ENCODE peak calls at places on chromosomes 16 and 17, in seven cellular contexts. R, N, J, W, P, H and F are unnamed samples.

GRCh38 chr16:20327444-20328041 is at the start of gene GP2:
- DNase-seq in J (no peak), H (peak; percentile 5), P (no peak), R (no peak), W (no peak), N (no peak), F (no peak)

GRCh38 chr16:89331371-89332109 is 114.0 kb downstream of the ZNF778 start:
- DNase-seq in H (no peak), R (no peak), W (no peak), J (no peak), P (no peak), N (no peak), F (no peak)

GRCh38 chr16:87628940-87629339 is 26.6 kb downstream of the JPH3 start:
- DNase-seq in H (no peak), R (no peak), W (no peak), P (peak; percentile 51), J (no peak), N (no peak), F (peak; percentile 85)

GRCh38 chr16:69486272-69486671 is 61.9 kb downstream of the CYB5B start:
- DNase-seq in W (no peak), N (no peak), P (no peak), H (no peak), R (no peak), J (no peak), F (no peak)

GRCh38 chr17:44004077-44004760 is at the start of gene NAGS:
- DNase-seq in J (no peak), P (no peak), R (peak; percentile 45), N (no peak), W (no peak), H (no peak), F (no peak)

GRCh38 chr16:54935411-54936085 is 4.9 kb downstream of the IRX5 start:
- DNase-seq in N (no peak), H (no peak), W (no peak), J (no peak), R (peak; percentile 48), P (no peak), F (no peak)

GRCh38 chr17:76075364-76076099 is 951 bp downstream of the GALR2 start:
- DNase-seq in H (no peak), W (no peak), J (peak; percentile 29), N (no peak), R (no peak), P (no peak), F (no peak)

GRCh38 chr17:74870512-74870911 is 2.3 kb downstream of the FDXR start:
- DNase-seq in H (no peak), R (no peak), P (peak; percentile 57), N (no peak), W (no peak), J (no peak), F (no peak)

GRCh38 chr17:21381076-21381706 is 5.0 kb downstream of the KCNJ12 start:
- DNase-seq in R (no peak), P (no peak), W (no peak), J (no peak), H (peak; percentile 56), N (no peak), F (no peak)

GRCh38 chr16:3458278-3458851 is 14.9 kb downstream of the NAA60 start:
- DNase-seq in P (no peak), W (no peak), N (no peak), R (peak; percentile 29), J (no peak), H (no peak), F (no peak)

GRCh38 chr17:57988301-57989010 is 402 bp upstream of the VEZF1 start:
- DNase-seq in J (peak; percentile 81), R (peak; percentile 74), W (no peak), H (peak; percentile 64), P (peak; percentile 78), N (no peak), F (no peak)

GRCh38 chr16:75559564-75560372 is 3.7 kb upstream of the TMEM231 start:
- DNase-seq in P (peak; percentile 75), H (no peak), W (peak; percentile 66), N (no peak), R (peak; percentile 33), J (no peak), F (peak; percentile 7)

GRCh38 chr17:80786887-80787286 is 204.8 kb upstream of the CHMP6 start:
- DNase-seq in W (no peak), P (no peak), R (no peak), H (no peak), J (no peak), N (no peak), F (no peak)

GRCh38 chr16:70695351-70696070 is 9.7 kb upstream of the MTSS2 start:
- DNase-seq in P (peak; percentile 92), W (no peak), R (no peak), J (no peak), N (no peak), H (peak; percentile 47), F (no peak)

GRCh38 chr16:89722392-89723278 is 1.3 kb downstream of the ZNF276 start:
- DNase-seq in N (peak; percentile 60), P (no peak), W (no peak), J (no peak), H (no peak), R (peak; percentile 39), F (no peak)

GRCh38 chr16:89931305-89931896 is 8.3 kb downstream of the TUBB3 start:
- DNase-seq in P (no peak), W (no peak), R (no peak), H (no peak), J (no peak), N (no peak), F (no peak)

GRCh38 chr16:85514601-85515318 is 98.4 kb upstream of the GSE1 start:
- DNase-seq in R (peak; percentile 91), H (no peak), J (peak; percentile 66), W (peak; percentile 86), P (peak; percentile 93), N (no peak), F (peak; percentile 61)

GRCh38 chr17:2958706-2959222 is 104.6 kb downstream of the OR1D5 start:
- DNase-seq in P (no peak), R (no peak), N (no peak), H (no peak), J (no peak), W (no peak), F (no peak)

GRCh38 chr17:75044716-75045115 is 2.1 kb downstream of the ATP5PD start:
- DNase-seq in J (no peak), R (no peak), N (no peak), H (no peak), W (no peak), P (no peak), F (no peak)

GRCh38 chr17:37358830-37359681 is 16.7 kb upstream of the C17orf78 start:
- DNase-seq in N (peak; percentile 89), R (peak; percentile 96), P (peak; percentile 95), W (peak; percentile 73), H (peak; percentile 89), J (peak; percentile 67), F (peak; percentile 77)

GRCh38 chr17:6257339-6257738 is 177.6 kb downstream of the AIPL1 start:
- DNase-seq in W (peak; percentile 4), P (no peak), J (no peak), R (peak; percentile 81), H (no peak), N (no peak), F (peak; percentile 73)

GRCh38 chr17:42018988-42019387 is 902 bp upstream of the NKIRAS2 start:
- DNase-seq in H (no peak), J (no peak), R (no peak), N (no peak), P (no peak), W (no peak), F (no peak)

GRCh38 chr17:29059281-29059680 is 16.3 kb downstream of the PIPOX start:
- DNase-seq in J (no peak), P (peak; percentile 78), W (no peak), R (peak; percentile 71), H (no peak), N (no peak), F (peak; percentile 48)

GRCh38 chr16:66539628-66540469 is 10.1 kb downstream of the TK2 start:
- DNase-seq in W (no peak), P (no peak), H (no peak), J (no peak), N (no peak), R (peak; percentile 61), F (peak; percentile 94)

GRCh38 chr16:71421911-71422310 is 19.9 kb downstream of the TLE7 start:
- DNase-seq in R (no peak), W (no peak), N (no peak), J (no peak), P (peak; percentile 2), H (no peak), F (no peak)

GRCh38 chr17:47807421-47807820 is 14.2 kb downstream of the OSBPL7 start:
- DNase-seq in H (no peak), J (no peak), W (no peak), R (no peak), P (no peak), N (no peak), F (no peak)

GRCh38 chr16:21060027-21060510 is 90.6 kb downstream of the DNAH3 start:
- DNase-seq in H (peak; percentile 24), P (no peak), R (no peak), W (no peak), J (no peak), N (no peak), F (no peak)

GRCh38 chr17:55433629-55434422 is 12.2 kb upstream of the MMD start:
- DNase-seq in J (no peak), R (peak; percentile 80), P (peak; percentile 65), H (no peak), N (no peak), W (peak; percentile 91), F (peak; percentile 74)

GRCh38 chr17:17595755-17596154 is 4.2 kb upstream of the PEMT start:
- DNase-seq in N (no peak), P (no peak), W (no peak), J (no peak), R (no peak), H (no peak), F (no peak)

GRCh38 chr17:28716740-28717577 is 709 bp downstream of the RAB34 start:
- DNase-seq in J (no peak), N (no peak), R (peak; percentile 50), W (no peak), P (no peak), H (no peak), F (no peak)

GRCh38 chr17:27608330-27609230 is 22.4 kb upstream of the LGALS9 start:
- DNase-seq in H (no peak), J (no peak), R (no peak), W (no peak), P (no peak), N (no peak), F (no peak)

GRCh38 chr16:77499373-77500285 is 64.8 kb upstream of the ADAMTS18 start:
- DNase-seq in J (no peak), H (no peak), N (no peak), W (peak; percentile 42), R (peak; percentile 81), P (peak; percentile 36), F (peak; percentile 48)

GRCh38 chr17:7261377-7262191 is 694 bp downstream of the CLDN7 start:
- DNase-seq in P (no peak), N (no peak), H (no peak), J (no peak), R (no peak), W (no peak), F (no peak)

GRCh38 chr17:78342438-78343098 is 17.3 kb downstream of the SOCS3 start:
- DNase-seq in H (no peak), W (no peak), P (peak; percentile 91), R (peak; percentile 98), N (no peak), J (no peak), F (no peak)

GRCh38 chr17:72502940-72503341 is 382.1 kb downstream of the SOX9 start:
- DNase-seq in J (no peak), P (no peak), R (no peak), H (no peak), N (no peak), W (no peak), F (no peak)

GRCh38 chr16:85856054-85856453 is 42.9 kb upstream of the IRF8 start:
- DNase-seq in R (no peak), P (no peak), H (no peak), W (no peak), J (no peak), N (no peak), F (no peak)